ENCODE peak calls at places on chromosome 11, in seven cellular contexts. M is endodermal cell, J is mucosa of gallbladder, E is mesothelial cell of epicardium, F is spleen, Y is GM23248, W is HTR-8/SVneo. B is an unnamed sample.

GRCh38 chr11:130216221-130216550 is 56.6 kb downstream of the ST14 start:
- DNase-seq in F (no peak), J (peak; percentile 5), E (no peak), Y (no peak), W (no peak), M (no peak), B (no peak)

GRCh38 chr11:18696638-18697225 is 1.8 kb upstream of the TMEM86A start:
- DNase-seq in J (no peak), F (no peak), M (no peak), E (no peak), Y (peak; percentile 63), W (no peak), B (no peak)

GRCh38 chr11:37952035-37952434 is 1354.0 kb upstream of the RAG2 start:
- DNase-seq in W (no peak), Y (no peak), M (no peak), E (no peak), F (no peak), J (no peak), B (no peak)

GRCh38 chr11:32438883-32439487 is 3.6 kb upstream of the WT1 start:
- DNase-seq in J (no peak), Y (no peak), F (peak; percentile 71), W (no peak), M (peak; percentile 75), E (peak; percentile 57), B (no peak)

GRCh38 chr11:102223859-102224258 is 93.4 kb upstream of the BIRC3 start:
- DNase-seq in E (no peak), Y (peak; percentile 41), F (no peak), J (no peak), W (no peak), M (no peak), B (no peak)

GRCh38 chr11:47451990-47452389 is 3.1 kb upstream of the RAPSN start:
- DNase-seq in W (no peak), Y (no peak), F (no peak), E (no peak), J (no peak), M (no peak), B (no peak)

GRCh38 chr11:66718320-66718971 is 10.6 kb downstream of the SPTBN2 start:
- DNase-seq in W (no peak), J (peak; percentile 34), F (no peak), E (peak; percentile 79), Y (no peak), M (peak; percentile 56), B (no peak)

GRCh38 chr11:67120881-67121710 is 2.0 kb downstream of the KDM2A start:
- DNase-seq in W (no peak), Y (peak; percentile 61), E (no peak), F (no peak), M (no peak), J (no peak), B (no peak)

GRCh38 chr11:44403587-44404322 is 93.8 kb upstream of the ALX4 start:
- DNase-seq in F (no peak), J (no peak), Y (no peak), M (no peak), W (no peak), E (no peak), B (no peak)

GRCh38 chr11:129298990-129299389 is 76.7 kb upstream of the BARX2 start:
- DNase-seq in F (no peak), Y (no peak), M (no peak), E (no peak), J (no peak), W (no peak), B (no peak)

GRCh38 chr11:70536051-70536877 is 137.9 kb downstream of the CTTN start:
- DNase-seq in M (no peak), Y (no peak), J (no peak), W (no peak), F (peak; percentile 64), E (no peak), B (no peak)

GRCh38 chr11:91239359-91239758 is 985.3 kb upstream of the FAT3 start:
- DNase-seq in F (no peak), W (no peak), Y (no peak), E (no peak), J (no peak), M (peak; percentile 81), B (no peak)

GRCh38 chr11:96426356-96427103 is 36.7 kb downstream of the JRKL start:
- DNase-seq in M (no peak), J (no peak), E (no peak), W (peak; percentile 47), Y (peak; percentile 66), F (no peak), B (peak; percentile 25)